ENCODE peak calls at places on chromosome 5, in five cellular contexts. E is AG04449, D is foreskin fibroblast, N is transverse colon, L is astrocyte of the cerebellum. B is an unnamed sample.

GRCh38 chr5:33309076-33309475 is 131.7 kb upstream of the TARS1 start:
- DNase-seq in E (no peak), D (no peak), N (peak; percentile 38), L (no peak), B (no peak)

GRCh38 chr5:116360008-116360853 is 214.4 kb downstream of the SEMA6A start:
- DNase-seq in E (no peak), D (peak; percentile 77), N (peak; percentile 30), L (no peak), B (peak; percentile 16)

GRCh38 chr5:138536665-138537315 is 6.2 kb downstream of the ETF1 start:
- DNase-seq in E (no peak), D (peak; percentile 29), N (no peak), L (no peak), B (no peak)

GRCh38 chr5:161078793-161079192 is 226.8 kb upstream of the ATP10B start:
- DNase-seq in E (no peak), D (peak; percentile 4), N (no peak), L (no peak), B (no peak)

GRCh38 chr5:149240354-149240998 is 31.2 kb upstream of the AFAP1L1 start:
- DNase-seq in E (no peak), D (no peak), N (peak; percentile 56), L (no peak), B (no peak)

GRCh38 chr5:74173665-74174064 is 466.9 kb downstream of the ENC1 start:
- DNase-seq in E (no peak), D (no peak), N (no peak), L (no peak), B (no peak)

GRCh38 chr5:23269981-23270380 is 237.4 kb upstream of the PRDM9 start:
- DNase-seq in E (no peak), D (no peak), N (no peak), L (no peak), B (no peak)

GRCh38 chr5:75021229-75021628 is 31.1 kb downstream of the GCNT4 start:
- DNase-seq in E (no peak), D (no peak), N (no peak), L (no peak), B (no peak)

GRCh38 chr5:1540831-1541661 is 17.3 kb upstream of the LPCAT1 start:
- DNase-seq in E (no peak), D (no peak), N (no peak), L (no peak), B (no peak)

GRCh38 chr5:7395432-7396168 is at the start of gene ADCY2:
- DNase-seq in E (no peak), D (no peak), N (no peak), L (no peak), B (no peak)

GRCh38 chr5:125342938-125343401 is 596.5 kb upstream of the ZNF608 start:
- DNase-seq in E (peak; percentile 53), D (peak; percentile 37), N (no peak), L (peak; percentile 55), B (no peak)

GRCh38 chr5:106408141-106408540 is 1262.6 kb downstream of the EFNA5 start:
- DNase-seq in E (no peak), D (peak; percentile 45), N (no peak), L (no peak), B (no peak)

GRCh38 chr5:145965804-145966203 is 29.4 kb downstream of the SH3RF2 start:
- DNase-seq in E (no peak), D (no peak), N (no peak), L (no peak), B (no peak)

GRCh38 chr5:72633649-72634048 is 126.4 kb upstream of the ZNF366 start:
- DNase-seq in E (peak; percentile 64), D (peak; percentile 93), N (no peak), L (peak; percentile 40), B (peak; percentile 48)

GRCh38 chr5:75623846-75624245 is 12.6 kb downstream of the ANKDD1B start:
- DNase-seq in E (no peak), D (peak; percentile 27), N (no peak), L (no peak), B (no peak)

GRCh38 chr5:8500426-8500825 is 631.5 kb downstream of the MTRR start:
- DNase-seq in E (no peak), D (peak; percentile 76), N (no peak), L (no peak), B (no peak)

GRCh38 chr5:149561848-149562247 is 10.6 kb upstream of the CSNK1A1 start:
- DNase-seq in E (peak; percentile 82), D (peak; percentile 94), N (no peak), L (peak; percentile 93), B (peak; percentile 90)

GRCh38 chr5:169458269-169458668 is 125.3 kb upstream of the SPDL1 start:
- DNase-seq in E (no peak), D (no peak), N (no peak), L (no peak), B (no peak)

GRCh38 chr5:19175776-19176570 is 812.0 kb downstream of the CDH18 start:
- DNase-seq in E (no peak), D (no peak), N (no peak), L (no peak), B (no peak)

GRCh38 chr5:136309376-136309775 is 56.0 kb downstream of the TRPC7 start:
- DNase-seq in E (no peak), D (no peak), N (no peak), L (no peak), B (no peak)

GRCh38 chr5:136309932-136310598 is 55.3 kb downstream of the TRPC7 start:
- DNase-seq in E (no peak), D (no peak), N (no peak), L (no peak), B (no peak)

GRCh38 chr5:136314302-136314701 is 51.0 kb downstream of the TRPC7 start:
- DNase-seq in E (no peak), D (no peak), N (no peak), L (no peak), B (no peak)

GRCh38 chr5:136311999-136312398 is 53.3 kb downstream of the TRPC7 start:
- DNase-seq in E (no peak), D (no peak), N (no peak), L (no peak), B (no peak)

GRCh38 chr5:136308396-136308795 is 56.9 kb downstream of the TRPC7 start:
- DNase-seq in E (no peak), D (peak; percentile 13), N (no peak), L (no peak), B (no peak)
- TF ChIP-seq CTCF in E (peak; percentile 2), D (no peak), N (no peak), L (no peak), B (no peak)

DNA sequence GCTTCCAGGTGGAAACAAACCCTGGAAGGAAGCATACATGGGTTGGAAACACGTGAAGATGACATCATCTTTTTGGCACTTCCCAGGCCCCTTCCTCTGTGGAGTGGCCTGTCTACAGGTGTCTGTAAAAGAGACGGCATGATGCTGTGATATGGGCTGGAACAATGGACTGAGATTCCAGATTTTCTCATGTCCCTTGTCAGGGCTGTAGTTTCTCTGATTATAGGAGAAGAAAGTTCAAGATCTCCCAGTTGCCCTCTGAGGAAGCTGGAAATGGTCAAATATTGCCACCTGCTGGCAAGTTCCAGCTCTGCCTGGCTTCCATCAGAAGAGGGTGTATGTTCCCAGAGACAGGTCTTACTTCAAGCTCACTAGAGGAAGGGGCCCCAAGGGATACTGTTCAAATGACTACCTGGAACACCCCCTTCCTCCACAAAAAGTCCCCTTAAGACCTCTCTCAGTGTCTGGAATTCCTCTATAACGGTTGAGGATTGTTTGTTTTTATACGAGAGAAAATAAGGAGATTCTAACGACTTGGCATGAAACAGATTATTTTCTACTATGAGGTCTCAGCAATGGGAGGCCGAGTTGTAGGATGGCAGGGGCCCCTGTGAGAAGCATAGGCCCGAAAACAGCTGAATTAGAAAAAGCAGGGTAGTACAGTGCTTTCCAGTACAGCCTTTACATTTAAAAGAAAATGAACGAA is 7.3 kb upstream of the ANXA6 start:
- DNase-seq in E (no peak), D (peak; percentile 88), N (peak; percentile 85), L (peak; percentile 56), B (no peak)
- H3K4me3 ChIP-seq in E (no peak overlapping the region), D (no peak overlapping the region), N (no peak overlapping the region), L (no peak overlapping the region), B (no peak overlapping the region)

DNA sequence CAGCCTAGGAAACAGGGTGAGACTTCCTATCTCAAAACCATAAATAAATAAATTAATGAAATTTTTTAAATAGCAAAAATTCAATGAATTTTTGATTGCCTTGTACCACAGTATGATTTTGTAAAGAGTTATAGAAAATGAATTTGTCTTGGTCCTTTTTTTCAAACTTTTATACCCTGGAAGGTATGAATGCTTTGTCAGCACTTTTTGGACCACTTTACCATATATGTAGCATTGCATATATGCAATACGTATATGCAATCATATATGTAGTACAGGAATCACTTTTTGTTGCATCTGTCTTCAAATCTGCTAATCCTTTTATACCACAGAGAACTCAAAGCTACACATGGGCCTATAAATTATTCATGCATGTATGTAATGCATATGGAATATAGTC is 9.2 kb upstream of the SMIM15 start:
- DNase-seq in E (no peak), D (no peak), N (no peak), L (no peak), B (no peak)
- TF ChIP-seq CTCF in E (no peak), D (no peak), N (no peak), L (no peak), B (no peak)

DNA sequence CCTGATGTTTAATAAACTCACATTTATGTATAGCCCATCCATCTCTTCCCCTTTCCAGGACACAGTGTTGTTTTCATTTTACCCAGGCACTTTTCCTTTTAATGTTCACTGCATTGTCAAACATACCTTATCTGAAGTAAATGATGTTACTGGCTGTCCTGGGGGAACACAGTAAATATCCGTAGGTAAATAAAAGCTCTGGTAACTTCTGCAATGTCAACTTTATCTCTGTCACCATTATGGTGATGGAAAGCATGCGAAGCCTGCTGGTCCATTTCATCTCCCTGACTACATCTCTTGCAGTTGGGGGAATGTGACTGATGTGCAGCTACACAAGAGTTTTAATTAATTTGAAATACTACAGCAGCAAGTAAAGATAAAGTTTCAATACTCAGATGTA is 1162.1 kb upstream of the SEMA6A start:
- DNase-seq in E (no peak), D (no peak), N (no peak), L (no peak), B (no peak)
- H3K4me3 ChIP-seq in E (no peak overlapping the region), D (no peak overlapping the region), N (no peak overlapping the region), L (no peak overlapping the region), B (no peak overlapping the region)

DNA sequence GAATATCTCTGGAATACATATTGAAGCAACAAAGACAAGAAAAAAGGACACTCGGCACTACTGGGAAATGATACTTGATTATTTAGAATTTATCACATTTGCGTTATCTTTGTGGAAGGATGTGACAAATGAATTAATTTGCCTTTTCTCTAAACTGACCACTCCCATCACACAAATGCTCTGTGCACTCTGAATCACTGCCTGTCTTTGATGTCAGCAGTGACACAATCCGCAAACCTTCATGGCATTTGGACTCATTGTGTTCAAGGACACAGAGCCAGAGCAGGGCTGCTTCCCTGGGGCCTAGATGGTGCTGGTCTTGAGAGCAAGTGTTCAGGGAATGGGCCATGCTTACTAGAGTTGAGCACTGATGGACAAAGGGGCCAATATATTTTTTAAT is 4.9 kb upstream of the KIF4B start:
- DNase-seq in E (no peak), D (peak; percentile 8), N (no peak), L (no peak), B (no peak)
- TF ChIP-seq CTCF in E (no peak), D (no peak), N (no peak), L (no peak), B (no peak)

GRCh38 chr5:139658928-139659667 is 10.9 kb downstream of the CXXC5 start:
- DNase-seq in E (no peak), D (peak; percentile 82), N (no peak), L (no peak), B (no peak)
- H3K4me3 ChIP-seq in E (peak overlapping the region; percentile 46), D (peak overlapping the region; percentile 27), N (peak overlapping the region; percentile 7), L (peak overlapping the region; percentile 20), B (peak overlapping the region; percentile 28)

B was measured in HFF-Myc.